ENCODE peak calls at places on chromosomes 1 and 21, in five cellular contexts. S is fibroblast of the aortic adventitia, C is cardiac fibroblast, J is astrocyte of the cerebellum, K is dorsolateral prefrontal cortex. P is an unnamed sample.

GRCh38 chr1:226738995-226739695 is at the start of gene ITPKB:
- DNase-seq in C (peak), K (no peak), J (peak), S (peak), P (peak)

GRCh38 chr1:46488343-46489168 is 1.1 kb upstream of the DMBX1 start:
- DNase-seq in C (peak), S (no peak), K (no peak), J (no peak), P (no peak)

GRCh38 chr1:92848201-92848600 is 16.4 kb downstream of the RPL5 start:
- DNase-seq in J (no peak), S (no peak), K (no peak), C (no peak), P (no peak)

GRCh38 chr21:40793057-40793456 is 53.9 kb downstream of the DSCAM start:
- DNase-seq in J (peak), K (no peak), S (no peak), C (no peak), P (no peak)

GRCh38 chr21:30227128-30227527 is 11.2 kb upstream of the CLDN8 start:
- DNase-seq in K (no peak), C (no peak), J (no peak), S (no peak), P (no peak)

GRCh38 chr1:173163209-173163608 is 43.9 kb downstream of the TNFSF4 start:
- DNase-seq in C (no peak), K (no peak), J (no peak), S (no peak), P (no peak)

GRCh38 chr1:107530543-107530942 is 389.7 kb downstream of the NTNG1 start:
- DNase-seq in S (no peak), K (no peak), C (no peak), J (no peak), P (no peak)

GRCh38 chr1:231335663-231336602 is 1.7 kb downstream of the EXOC8 start:
- DNase-seq in S (no peak), K (no peak), C (no peak), J (no peak), P (no peak)

GRCh38 chr1:209768354-209768774 is 12.5 kb downstream of the TRAF3IP3 start:
- DNase-seq in C (no peak), S (no peak), J (no peak), K (no peak), P (peak)
- H3K4me3 ChIP-seq in C (no peak), S (no peak), J (no peak), K (no peak), P (peak)

DNA sequence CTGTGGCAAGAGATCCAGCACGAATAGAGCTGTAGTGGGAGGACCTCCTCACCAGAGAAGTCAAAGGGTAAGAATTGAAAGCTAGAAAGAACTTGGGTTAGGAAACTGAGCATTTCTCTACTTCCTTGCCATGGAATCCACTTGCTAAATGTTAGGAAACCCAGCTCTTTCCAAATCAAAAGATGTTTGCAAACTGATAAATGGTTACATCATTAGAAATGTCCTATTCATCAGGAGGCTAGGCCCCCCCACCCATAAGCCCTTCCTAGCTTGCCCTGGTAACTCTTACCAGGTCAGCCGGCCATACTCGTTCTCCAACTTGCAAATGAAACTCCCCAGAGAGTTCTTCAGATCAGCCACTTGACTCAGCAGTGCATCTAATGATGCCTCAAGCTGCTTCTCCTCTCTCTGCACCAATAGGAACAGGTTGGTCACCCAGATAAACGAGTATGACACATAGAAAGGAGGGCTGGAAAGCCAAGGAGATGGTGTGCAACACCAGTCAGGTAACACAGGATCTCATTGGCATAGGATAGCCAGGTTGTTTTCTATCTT is 1.5 kb downstream of the MED8 start:
- DNase-seq in C (peak), S (peak), J (no peak), K (no peak), P (no peak)
- H3K4me3 ChIP-seq in C (no peak), S (peak), J (peak), K (peak), P (no peak)

GRCh38 chr21:36699026-36699545 is at the start of gene SIM2:
- DNase-seq in K (no peak), J (no peak), S (no peak), C (no peak), P (no peak)

GRCh38 chr21:36701912-36702621 is 3.2 kb downstream of the SIM2 start:
- DNase-seq in K (no peak), J (no peak), S (no peak), C (no peak), P (no peak)

GRCh38 chr21:36700961-36701911 is 2.3 kb downstream of the SIM2 start:
- DNase-seq in S (no peak), K (no peak), C (no peak), J (no peak), P (no peak)

GRCh38 chr21:36699546-36700294 is 805 bp downstream of the SIM2 start:
- DNase-seq in S (no peak), J (no peak), C (no peak), K (no peak), P (no peak)

DNA sequence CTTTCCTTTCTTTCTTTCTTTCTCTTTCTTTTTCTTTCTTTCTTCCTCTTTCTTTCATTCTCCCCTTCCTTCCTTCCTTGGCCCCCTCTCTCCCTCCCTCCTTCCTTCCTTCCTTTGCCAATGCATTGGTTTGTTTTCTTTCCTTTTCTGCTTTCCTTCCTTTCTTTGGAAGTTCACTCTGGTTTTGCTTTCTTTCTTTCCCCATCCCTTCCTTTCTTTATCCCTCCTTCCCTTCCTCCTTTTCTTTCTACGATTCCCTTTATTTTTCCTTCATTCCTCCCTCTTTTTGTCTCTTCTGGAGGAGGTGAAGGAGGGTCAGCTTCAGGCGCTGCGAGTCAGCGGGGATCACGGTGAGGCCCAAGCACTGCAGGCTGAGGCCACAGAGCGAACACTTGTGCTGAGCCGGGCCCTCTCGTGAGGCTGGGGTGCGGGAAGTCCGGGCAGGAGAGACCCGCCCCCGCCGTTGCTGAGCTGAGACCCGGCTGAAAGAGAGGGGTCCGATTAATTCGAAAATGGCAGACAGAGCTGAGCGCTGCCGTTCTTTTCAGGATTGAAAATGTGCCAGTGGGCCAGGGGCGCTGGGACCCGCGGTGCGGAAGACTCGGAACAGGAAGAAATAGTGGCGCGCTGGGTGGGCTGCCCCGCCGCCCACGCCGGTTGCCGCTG is 1.5 kb downstream of the SIM2 start:
- DNase-seq in J (no peak), K (no peak), C (no peak), S (no peak), P (no peak)
- H3K4me3 ChIP-seq in J (no peak), K (peak), C (no peak), S (peak), P (no peak)

GRCh38 chr1:27599605-27600499 is 4.1 kb downstream of the AHDC1 start:
- DNase-seq in C (no peak), J (no peak), S (no peak), K (no peak), P (no peak)
- H3K4me3 ChIP-seq in C (no peak), J (peak), S (peak), K (peak), P (no peak)

GRCh38 chr1:202958544-202959275 is 598 bp upstream of the ADIPOR1 start:
- DNase-seq in S (no peak), C (no peak), J (no peak), K (no peak), P (no peak)
- H3K4me3 ChIP-seq in S (peak), C (peak), J (peak), K (peak), P (peak)

GRCh38 chr21:16455526-16455925 is 725.7 kb downstream of the USP25 start:
- DNase-seq in J (peak), C (no peak), S (no peak), K (no peak), P (no peak)

GRCh38 chr21:16454371-16454770 is 724.6 kb downstream of the USP25 start:
- DNase-seq in K (no peak), J (no peak), S (peak), C (peak), P (no peak)

GRCh38 chr21:16457498-16457897 is 727.7 kb downstream of the USP25 start:
- DNase-seq in J (no peak), K (no peak), S (no peak), C (no peak), P (no peak)

GRCh38 chr21:16460936-16461335 is 731.2 kb downstream of the USP25 start:
- DNase-seq in C (no peak), J (no peak), K (no peak), S (no peak), P (peak)

DNA sequence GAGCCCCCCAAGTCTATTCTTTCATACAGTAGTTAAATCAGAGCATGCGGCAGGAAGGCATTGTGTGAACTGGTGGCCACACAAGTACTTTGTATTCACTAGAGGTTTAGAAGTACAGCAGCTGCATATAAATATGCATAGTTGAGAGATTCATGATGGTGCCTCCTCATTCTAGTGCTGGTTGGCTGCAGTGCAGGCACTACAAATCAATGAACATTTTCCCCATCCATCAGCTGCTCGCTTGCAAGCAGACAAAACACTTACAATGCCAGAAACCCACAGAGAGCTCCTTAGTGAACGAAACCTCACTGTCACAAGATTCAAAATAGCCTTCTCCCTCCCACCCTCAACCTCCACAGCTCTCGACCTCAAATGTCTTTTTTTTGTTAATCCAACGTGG is 726.2 kb downstream of the USP25 start:
- DNase-seq in J (peak), K (peak), C (no peak), S (peak), P (no peak)
- H3K4me3 ChIP-seq in J (no peak), K (peak), C (no peak), S (no peak), P (no peak)

GRCh38 chr1:117620440-117620839 is 14.6 kb downstream of the TENT5C start:
- DNase-seq in C (no peak), J (no peak), K (no peak), S (no peak), P (no peak)
- H3K4me3 ChIP-seq in C (no peak), J (no peak), K (no peak), S (no peak), P (no peak)

P was measured in Jurkat, Clone E6-1.